ENCODE peak calls at places on chromosomes 4 and X, in five cellular contexts. I is transverse colon, G is Peyer's patch, D is activated T-cell treated with anti-CD3 and anti-CD28 coated beads for 1 hour, J is T follicular helper cell. O is an unnamed sample.

GRCh38 chr4:71188197-71188625 is 150.6 kb upstream of the SLC4A4 start:
- DNase-seq in I (no peak), G (no peak), D (no peak), J (no peak), O (no peak)

GRCh38 chr4:138259801-138260200 is 17.7 kb upstream of the SLC7A11 start:
- DNase-seq in I (no peak), G (no peak), D (no peak), J (no peak), O (no peak)

GRCh38 chrX:39816871-39817731 is 280.7 kb downstream of the BCOR start:
- DNase-seq in I (no peak), G (no peak), D (no peak), J (no peak), O (no peak)

GRCh38 chrX:2371026-2371778 is 129.6 kb downstream of the DHRSX start:
- DNase-seq in I (no peak), G (no peak), D (no peak), J (no peak), O (no peak)

GRCh38 chrX:42087960-42088359 is 164.6 kb upstream of the CASK start:
- DNase-seq in I (no peak), G (no peak), D (no peak), J (no peak), O (no peak)

GRCh38 chr4:75142377-75142776 is 209.5 kb downstream of the PARM1 start:
- DNase-seq in I (no peak), G (no peak), D (no peak), J (no peak), O (no peak)

GRCh38 chrX:13235930-13236329 is 83.9 kb downstream of the ATXN3L start:
- DNase-seq in I (no peak), G (no peak), D (no peak), J (no peak), O (no peak)

GRCh38 chrX:39907964-39908616 is 189.7 kb downstream of the BCOR start:
- DNase-seq in I (peak; percentile 32), G (no peak), D (no peak), J (no peak), O (no peak)

GRCh38 chrX:47231167-47231566 is 1.6 kb upstream of the USP11 start:
- DNase-seq in I (no peak), G (peak; percentile 7), D (no peak), J (no peak), O (no peak)

GRCh38 chr4:125735107-125735506 is 420.4 kb downstream of the FAT4 start:
- DNase-seq in I (no peak), G (no peak), D (no peak), J (no peak), O (no peak)

GRCh38 chr4:5976921-5977320 is 41.3 kb downstream of the C4orf50 start:
- DNase-seq in I (no peak), G (no peak), D (no peak), J (no peak), O (no peak)

GRCh38 chrX:18873189-18873791 is 110.6 kb downstream of the PHKA2 start:
- DNase-seq in I (no peak), G (no peak), D (no peak), J (no peak), O (no peak)

GRCh38 chrX:120305531-120306145 is 5.6 kb downstream of the TMEM255A start:
- DNase-seq in I (no peak), G (no peak), D (no peak), J (no peak), O (no peak)

GRCh38 chr4:80221161-80221560 is 23.9 kb downstream of the PRDM8 start:
- DNase-seq in I (no peak), G (no peak), D (no peak), J (no peak), O (no peak)

GRCh38 chr4:156754832-156755570 is 216.6 kb downstream of the PDGFC start:
- DNase-seq in I (no peak), G (no peak), D (no peak), J (no peak), O (no peak)

GRCh38 chrX:119459181-119459580 is 9.1 kb upstream of the SLC25A5 start:
- DNase-seq in I (no peak), G (no peak), D (no peak), J (no peak), O (no peak)

GRCh38 chrX:137587151-137587550 is 21.2 kb downstream of the ZIC3 start:
- DNase-seq in I (no peak), G (no peak), D (no peak), J (no peak), O (no peak)

GRCh38 chr4:120922390-120923200 is at the start of gene PRDM5:
- DNase-seq in I (peak; percentile 49), G (peak; percentile 49), D (peak; percentile 9), J (no peak), O (no peak)

GRCh38 chr4:100984901-100985300 is 362.4 kb downstream of the PPP3CA start:
- DNase-seq in I (no peak), G (no peak), D (no peak), J (no peak), O (no peak)

GRCh38 chr4:4558881-4559280 is 17.0 kb upstream of the STX18 start:
- DNase-seq in I (no peak), G (no peak), D (no peak), J (no peak), O (no peak)

GRCh38 chr4:72171761-72172160 is 140.0 kb downstream of the NPFFR2 start:
- DNase-seq in I (no peak), G (no peak), D (no peak), J (no peak), O (no peak)

GRCh38 chr4:30385650-30386049 is 334.5 kb upstream of the PCDH7 start:
- DNase-seq in I (no peak), G (no peak), D (no peak), J (no peak), O (no peak)

GRCh38 chr4:2049811-2050210 is 9.3 kb upstream of the NAT8L start:
- DNase-seq in I (no peak), G (peak; percentile 15), D (no peak), J (no peak), O (no peak)

GRCh38 chr4:138658518-138658917 is 357.1 kb upstream of the NOCT start:
- DNase-seq in I (no peak), G (no peak), D (no peak), J (no peak), O (no peak)

GRCh38 chrX:135114392-135114791 is 5.9 kb downstream of the ETDB start:
- DNase-seq in I (no peak), G (no peak), D (no peak), J (no peak), O (no peak)

GRCh38 chr4:6992728-6993655 is 50.2 kb upstream of the TADA2B start:
- DNase-seq in I (no peak), G (no peak), D (no peak), J (no peak), O (no peak)

GRCh38 chrX:131739823-131740222 is 195.9 kb downstream of the OR13H1 start:
- DNase-seq in I (no peak), G (no peak), D (no peak), J (no peak), O (no peak)

GRCh38 chrX:31988975-31989374 is 917.1 kb upstream of the FTHL17 start:
- DNase-seq in I (no peak), G (no peak), D (no peak), J (no peak), O (no peak)

GRCh38 chr4:99755223-99755944 is 61.2 kb upstream of the DAPP1 start:
- DNase-seq in I (no peak), G (no peak), D (no peak), J (no peak), O (no peak)

GRCh38 chr4:154030747-154031146 is 241.9 kb upstream of the SFRP2 start:
- DNase-seq in I (no peak), G (no peak), D (no peak), J (no peak), O (no peak)

GRCh38 chrX:11461181-11462001 is 168.2 kb downstream of the AMELX start:
- DNase-seq in I (no peak), G (no peak), D (no peak), J (no peak), O (no peak)

O was measured in activated gamma-delta T cell treated with anti-CD3 and anti-CD28 coated beads, Interleukin-2, amount 50 U/mL, for 16 hours.